ENCODE peak calls at places on chromosomes 5 and 9, in ten cellular contexts. F is upper lobe of right lung, Y is glutamatergic neuron, U is pancreas, Z is A549, M is HFF-Myc, H is HL-60, L is colonic mucosa, P is GM13976, B is uterus. Q is an unnamed sample.

GRCh38 chr9:86664603-86665002 is 282.7 kb downstream of the GAS1 start:
- DNase-seq in F (no peak), Y (no peak), U (no peak), Z (no peak), M (no peak), H (no peak), L (no peak), P (no peak), B (no peak), Q (no peak)

GRCh38 chr9:102101723-102102122 is 363.3 kb upstream of the GRIN3A start:
- DNase-seq in F (no peak), Y (no peak), U (no peak), Z (no peak), M (no peak), H (no peak), L (no peak), P (no peak), B (no peak), Q (no peak)

GRCh38 chr9:136105398-136106135 is 10.5 kb upstream of the NACC2 start:
- DNase-seq in F (no peak), Y (no peak), U (no peak), Z (no peak), M (no peak), H (no peak), L (no peak), P (no peak), B (no peak), Q (no peak)

GRCh38 chr9:129932303-129933151 is 97.3 kb downstream of the USP20 start:
- DNase-seq in F (no peak), Y (no peak), U (no peak), Z (no peak), M (no peak), H (no peak), L (no peak), P (peak; percentile 51), B (no peak), Q (no peak)

GRCh38 chr5:168125445-168126199 is 165.8 kb upstream of the WWC1 start:
- DNase-seq in F (no peak), Y (no peak), U (no peak), Z (no peak), M (no peak), H (no peak), L (no peak), P (no peak), B (no peak), Q (no peak)

GRCh38 chr9:95143591-95144561 is 173.6 kb downstream of the FANCC start:
- DNase-seq in F (peak; percentile 69), Y (no peak), U (no peak), Z (no peak), M (peak; percentile 77), H (no peak), L (peak; percentile 79), P (peak; percentile 1), B (peak; percentile 95), Q (no peak)

GRCh38 chr9:93297659-93298497 is 113.9 kb downstream of the WNK2 start:
- DNase-seq in F (peak; percentile 53), Y (no peak), U (peak; percentile 59), Z (no peak), M (no peak), H (no peak), L (peak; percentile 49), P (peak; percentile 26), B (no peak), Q (no peak)

GRCh38 chr5:82387041-82387818 is 109.1 kb upstream of the RPS23 start:
- DNase-seq in F (no peak), Y (no peak), U (no peak), Z (peak; percentile 58), M (no peak), H (no peak), L (no peak), P (no peak), B (no peak), Q (no peak)

GRCh38 chr5:97422678-97423077 is 239.6 kb upstream of the RIOK2 start:
- DNase-seq in F (no peak), Y (no peak), U (no peak), Z (no peak), M (no peak), H (no peak), L (no peak), P (no peak), B (no peak), Q (no peak)

GRCh38 chr5:135999396-136000139 is 29.2 kb upstream of the TGFBI start:
- DNase-seq in F (no peak), Y (no peak), U (no peak), Z (no peak), M (peak; percentile 92), H (no peak), L (no peak), P (no peak), B (no peak), Q (no peak)

DNA sequence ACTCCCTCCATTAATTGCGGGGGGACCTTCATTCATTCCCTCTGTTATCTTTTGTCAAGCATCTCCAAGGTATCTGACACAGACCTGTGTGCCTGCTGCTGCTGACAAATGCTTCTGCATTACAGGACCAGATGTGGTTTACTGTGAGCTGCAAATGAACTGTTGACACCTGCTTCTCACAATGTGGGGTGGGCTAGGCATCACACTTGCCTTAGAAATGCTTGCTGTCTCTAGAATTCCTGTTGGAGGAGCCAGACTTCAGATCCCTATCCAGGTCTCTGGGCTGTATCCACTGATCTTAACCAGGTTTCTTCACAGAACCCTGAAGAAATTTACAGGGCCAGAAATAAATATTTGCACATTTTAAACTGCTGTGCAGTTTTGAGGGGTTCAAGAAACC is 255.4 kb downstream of the FAM114A2 start:
- DNase-seq in F (no peak), Y (no peak), U (no peak), Z (no peak), M (no peak), H (no peak), L (no peak), P (no peak), B (no peak), Q (no peak)
- TF ChIP-seq CTCF in F (no peak), Y (no peak), U (no peak), Z (no peak), M (no peak), H (no peak), L (no peak), P (no peak), B (no peak), Q (no peak)

GRCh38 chr9:121576281-121577075 is 75.0 kb upstream of the DAB2IP start:
- DNase-seq in F (no peak), Y (no peak), U (no peak), Z (no peak), M (no peak), H (no peak), L (no peak), P (no peak), B (no peak), Q (no peak)
- TF ChIP-seq CTCF in F (no peak), Y (no peak), U (no peak), Z (no peak), M (no peak), H (no peak), L (no peak), P (no peak), B (no peak), Q (no peak)

GRCh38 chr9:78366827-78367226 is 69.9 kb downstream of the PSAT1 start:
- DNase-seq in F (no peak), Y (no peak), U (no peak), Z (no peak), M (no peak), H (no peak), L (no peak), P (no peak), B (no peak), Q (no peak)

GRCh38 chr9:78369644-78370219 is 72.8 kb downstream of the PSAT1 start:
- DNase-seq in F (peak; percentile 82), Y (peak; percentile 90), U (peak; percentile 90), Z (peak; percentile 52), M (peak; percentile 50), H (peak; percentile 35), L (peak; percentile 65), P (peak; percentile 50), B (peak; percentile 42), Q (peak; percentile 27)

GRCh38 chr9:78363221-78363620 is 66.3 kb downstream of the PSAT1 start:
- DNase-seq in F (no peak), Y (no peak), U (no peak), Z (no peak), M (peak; percentile 64), H (no peak), L (no peak), P (no peak), B (no peak), Q (no peak)

GRCh38 chr9:78368236-78368635 is 71.3 kb downstream of the PSAT1 start:
- DNase-seq in F (no peak), Y (no peak), U (no peak), Z (no peak), M (no peak), H (no peak), L (no peak), P (no peak), B (no peak), Q (no peak)

DNA sequence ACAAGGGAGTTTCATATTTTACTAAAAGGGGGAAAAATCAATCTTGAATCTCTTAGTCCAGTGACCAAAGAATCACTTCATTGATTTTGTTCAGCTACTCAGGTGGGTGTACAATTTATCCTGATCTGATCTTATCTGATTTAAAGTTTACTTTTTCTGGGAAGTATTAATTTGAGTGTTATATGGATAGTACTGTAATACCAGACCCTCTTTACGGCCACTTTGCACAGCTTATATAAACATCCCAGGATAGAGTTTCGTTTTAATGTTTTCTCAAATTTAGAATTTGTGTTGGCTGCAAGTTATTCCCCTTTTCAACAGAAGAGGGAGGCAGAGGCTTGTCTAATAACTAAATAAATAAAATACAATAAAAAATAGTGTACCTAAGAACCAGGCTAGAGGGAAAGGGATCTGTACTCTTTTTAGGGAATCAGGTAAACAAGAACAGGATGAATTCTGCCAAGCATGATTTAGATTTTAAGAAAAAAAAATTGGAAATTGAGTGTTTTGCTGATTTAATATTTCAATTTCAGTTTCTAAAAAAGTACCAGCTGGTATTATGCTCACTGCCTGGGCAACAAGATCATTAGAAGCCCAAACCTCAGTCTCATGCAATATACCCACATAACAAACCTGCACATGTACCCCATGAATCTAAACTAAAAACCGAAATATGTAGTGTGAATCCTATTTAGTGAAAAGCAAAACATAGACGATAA is 69.2 kb downstream of the PSAT1 start:
- DNase-seq in F (no peak), Y (no peak), U (no peak), Z (no peak), M (no peak), H (no peak), L (no peak), P (no peak), B (no peak), Q (no peak)
- TF ChIP-seq CTCF in F (peak; percentile 56), Y (peak; percentile 67), U (no peak), Z (peak; percentile 69), M (peak; percentile 45), H (peak; percentile 5), L (peak; percentile 45), P (no peak), B (no peak), Q (no peak)

DNA sequence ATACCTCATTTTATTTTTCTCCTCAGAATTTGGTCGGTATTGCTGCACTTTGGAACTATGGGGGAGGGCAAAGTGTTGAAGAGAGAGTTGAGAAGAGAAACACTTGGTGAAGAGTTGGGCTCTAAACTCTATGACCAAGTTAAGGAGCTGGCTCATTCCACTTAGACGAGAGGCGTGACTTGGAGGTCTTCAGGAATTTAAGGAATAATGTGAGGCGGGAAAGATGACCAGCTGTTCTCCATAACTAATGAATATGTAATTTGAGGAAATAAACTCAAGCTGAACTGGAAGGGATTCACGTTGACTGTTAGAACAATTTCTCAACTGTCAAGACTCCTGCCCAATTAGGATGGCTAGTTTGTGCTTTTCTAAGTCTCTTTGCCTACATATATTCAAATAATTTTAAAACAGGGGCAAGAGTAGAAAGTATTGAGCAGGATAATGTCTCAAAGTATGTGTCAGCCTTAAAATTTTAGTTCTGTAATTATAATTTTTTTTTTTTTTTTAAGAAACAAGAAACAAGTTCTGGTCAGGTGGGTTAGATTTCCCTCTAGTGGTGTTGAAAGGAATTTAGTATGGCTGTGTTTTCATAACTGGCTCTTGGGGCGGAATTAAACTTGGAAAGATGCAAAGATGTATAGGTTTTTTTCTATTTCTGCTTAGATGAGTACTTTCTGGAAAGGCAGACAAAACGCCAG is 33.4 kb downstream of the TMEM252 start:
- DNase-seq in F (no peak), Y (no peak), U (no peak), Z (peak; percentile 15), M (no peak), H (no peak), L (no peak), P (peak; percentile 35), B (no peak), Q (no peak)
- TF ChIP-seq CTCF in F (peak; percentile 63), Y (peak; percentile 80), U (peak; percentile 20), Z (peak; percentile 63), M (peak; percentile 56), H (no peak), L (peak; percentile 58), P (no peak), B (peak; percentile 64), Q (peak; percentile 16)